ENCODE peak calls at places on chromosome 2, in eight cellular contexts. F is fibroblast of villous mesenchyme; A is CD8-positive, alpha-beta memory T cell; P is mucosa of descending colon; N is NCI-H2081; S is GM23338; J is RCC 7860; D is HTR-8/SVneo. O is an unnamed sample.

GRCh38 chr2:10905006-10905871 is 6.5 kb upstream of the KCNF1 start:
- DNase-seq in S (no peak), D (no peak), F (no peak), A (no peak), N (no peak), P (no peak), J (no peak), O (no peak)

GRCh38 chr2:99926986-99927385 is 215.4 kb downstream of the AFF3 start:
- DNase-seq in N (no peak), J (no peak), F (no peak), P (no peak), D (no peak), S (no peak), A (no peak), O (no peak)

GRCh38 chr2:122145805-122146204 is 390.4 kb downstream of the TSN start:
- DNase-seq in D (no peak), S (no peak), J (no peak), F (no peak), P (no peak), A (no peak), N (peak), O (no peak)

GRCh38 chr2:124163825-124164224 is 138.7 kb downstream of the CNTNAP5 start:
- DNase-seq in P (no peak), N (no peak), F (no peak), A (no peak), D (no peak), J (no peak), S (no peak), O (no peak)

GRCh38 chr2:54590216-54590961 is 133.1 kb upstream of the EML6 start:
- DNase-seq in D (no peak), N (no peak), P (no peak), F (no peak), S (no peak), A (no peak), J (no peak), O (no peak)

GRCh38 chr2:74261204-74261864 is 62.9 kb downstream of the MTHFD2 start:
- DNase-seq in S (peak), P (no peak), F (peak), J (peak), D (peak), N (peak), A (no peak), O (no peak)

GRCh38 chr2:49335546-49335945 is 181.2 kb upstream of the FSHR start:
- DNase-seq in N (peak), P (no peak), A (no peak), J (no peak), S (no peak), F (no peak), D (no peak), O (no peak)

GRCh38 chr2:67295851-67296250 is 101.3 kb upstream of the ETAA1 start:
- DNase-seq in A (no peak), F (no peak), P (no peak), S (no peak), J (peak), N (no peak), D (no peak), O (no peak)